ENCODE peak calls at places on chromosomes 11 and 22, in six cellular contexts. N, J, Y, M, P and F are unnamed samples.

GRCh38 chr11:83545494-83545893 is 259.3 kb upstream of the CCDC90B start:
- DNase-seq in N (no peak), J (no peak), Y (no peak), M (no peak), P (no peak), F (no peak)

GRCh38 chr11:54558407-54558806 is 45.4 kb downstream of the OR4C46 start:
- DNase-seq in N (no peak), J (no peak), Y (no peak), M (no peak), P (no peak), F (peak; percentile 3)

GRCh38 chr11:72007587-72007986 is 8.9 kb downstream of the IL18BP start:
- DNase-seq in N (no peak), J (no peak), Y (no peak), M (no peak), P (no peak), F (no peak)

GRCh38 chr11:15291885-15292284 is 177.2 kb downstream of the INSC start:
- DNase-seq in N (no peak), J (no peak), Y (no peak), M (no peak), P (no peak), F (no peak)

GRCh38 chr11:3218483-3219280 is at the start of gene MRGPRG:
- DNase-seq in N (no peak), J (no peak), Y (no peak), M (no peak), P (no peak), F (no peak)

GRCh38 chr11:103183981-103184592 is 74.9 kb downstream of the DYNC2H1 start:
- DNase-seq in N (no peak), J (no peak), Y (no peak), M (no peak), P (no peak), F (no peak)

GRCh38 chr11:132911186-132911585 is 621.1 kb downstream of the OPCML start:
- DNase-seq in N (no peak), J (peak; percentile 7), Y (no peak), M (no peak), P (no peak), F (no peak)

GRCh38 chr11:45100338-45100737 is 46.1 kb upstream of the PRDM11 start:
- DNase-seq in N (peak; percentile 30), J (peak; percentile 61), Y (peak; percentile 22), M (no peak), P (no peak), F (peak; percentile 96)

GRCh38 chr11:42972741-42973140 is 339.1 kb upstream of the API5 start:
- DNase-seq in N (no peak), J (no peak), Y (no peak), M (no peak), P (no peak), F (no peak)

GRCh38 chr22:36160499-36160942 is at the start of gene APOL3:
- DNase-seq in N (no peak), J (no peak), Y (peak; percentile 85), M (no peak), P (peak; percentile 60), F (no peak)

GRCh38 chr11:104665631-104666030 is 232.6 kb downstream of the CASP12 start:
- DNase-seq in N (no peak), J (no peak), Y (no peak), M (no peak), P (no peak), F (peak; percentile 88)

GRCh38 chr11:4063348-4063747 is 31.3 kb upstream of the RRM1 start:
- DNase-seq in N (no peak), J (no peak), Y (no peak), M (no peak), P (no peak), F (no peak)

GRCh38 chr11:34549271-34549670 is 35.7 kb upstream of the ELF5 start:
- DNase-seq in N (no peak), J (no peak), Y (no peak), M (no peak), P (no peak), F (no peak)

GRCh38 chr22:19717691-19718254 is 3.5 kb downstream of the SEPTIN5 start:
- DNase-seq in N (no peak), J (peak; percentile 55), Y (peak; percentile 62), M (no peak), P (no peak), F (peak; percentile 79)

GRCh38 chr11:58392741-58393140 is 13.9 kb downstream of the OR5B3 start:
- DNase-seq in N (no peak), J (no peak), Y (peak; percentile 11), M (peak; percentile 2), P (no peak), F (no peak)

GRCh38 chr11:56509439-56509838 is 18.3 kb upstream of the OR5M8 start:
- DNase-seq in N (no peak), J (no peak), Y (no peak), M (no peak), P (no peak), F (no peak)

GRCh38 chr11:96119211-96119610 is 195.3 kb upstream of the MTMR2 start:
- DNase-seq in N (no peak), J (no peak), Y (no peak), M (no peak), P (no peak), F (no peak)

DNA sequence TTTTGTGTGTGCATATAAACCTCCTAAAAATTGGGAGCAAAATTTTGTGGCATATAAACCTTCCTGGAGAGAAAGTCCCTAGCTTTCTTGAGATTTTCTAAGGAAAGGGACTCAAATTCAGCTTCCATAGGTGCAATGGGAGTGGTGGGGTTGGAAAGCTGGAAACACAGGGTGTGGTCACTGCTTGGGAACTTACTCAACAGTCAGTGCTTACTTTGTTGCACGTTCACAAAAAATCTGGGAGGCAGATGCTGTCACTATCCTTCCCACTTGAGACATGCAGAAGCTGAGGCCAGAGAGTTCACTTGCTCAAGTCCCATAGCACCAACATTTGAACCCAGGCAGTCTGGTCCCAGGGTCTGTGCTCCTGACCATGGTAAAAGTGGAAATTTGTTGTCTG is 3.9 kb upstream of the CATSPERZ start:
- DNase-seq in N (no peak), J (no peak), Y (no peak), M (no peak), P (no peak), F (no peak)
- TF ChIP-seq MYC in N (no peak), J (no peak), Y (no peak), M (no peak), P (no peak), F (no peak)

GRCh38 chr11:10716543-10717259 is 23.1 kb upstream of the IRAG1 start:
- DNase-seq in N (peak; percentile 61), J (no peak), Y (no peak), M (no peak), P (no peak), F (no peak)
- TF ChIP-seq MAX in N (no peak), J (no peak), Y (no peak), M (no peak), P (no peak), F (no peak)

GRCh38 chr22:45828836-45829235 is 148.1 kb downstream of the WNT7B start:
- DNase-seq in N (no peak), J (no peak), Y (no peak), M (no peak), P (no peak), F (no peak)

GRCh38 chr22:45818130-45819085 is 146.8 kb downstream of the ATXN10 start:
- DNase-seq in N (no peak), J (no peak), Y (no peak), M (peak; percentile 16), P (no peak), F (no peak)

GRCh38 chr22:45826520-45826919 is 150.4 kb downstream of the WNT7B start:
- DNase-seq in N (no peak), J (no peak), Y (no peak), M (no peak), P (no peak), F (no peak)

GRCh38 chr22:45819305-45819704 is 147.7 kb downstream of the ATXN10 start:
- DNase-seq in N (no peak), J (no peak), Y (no peak), M (no peak), P (no peak), F (no peak)

GRCh38 chr22:45823331-45823730 is 151.7 kb downstream of the ATXN10 start:
- DNase-seq in N (no peak), J (no peak), Y (peak; percentile 30), M (no peak), P (no peak), F (no peak)
- TF ChIP-seq MYC in N (no peak), J (no peak), Y (no peak), M (no peak), P (no peak), F (no peak)

DNA sequence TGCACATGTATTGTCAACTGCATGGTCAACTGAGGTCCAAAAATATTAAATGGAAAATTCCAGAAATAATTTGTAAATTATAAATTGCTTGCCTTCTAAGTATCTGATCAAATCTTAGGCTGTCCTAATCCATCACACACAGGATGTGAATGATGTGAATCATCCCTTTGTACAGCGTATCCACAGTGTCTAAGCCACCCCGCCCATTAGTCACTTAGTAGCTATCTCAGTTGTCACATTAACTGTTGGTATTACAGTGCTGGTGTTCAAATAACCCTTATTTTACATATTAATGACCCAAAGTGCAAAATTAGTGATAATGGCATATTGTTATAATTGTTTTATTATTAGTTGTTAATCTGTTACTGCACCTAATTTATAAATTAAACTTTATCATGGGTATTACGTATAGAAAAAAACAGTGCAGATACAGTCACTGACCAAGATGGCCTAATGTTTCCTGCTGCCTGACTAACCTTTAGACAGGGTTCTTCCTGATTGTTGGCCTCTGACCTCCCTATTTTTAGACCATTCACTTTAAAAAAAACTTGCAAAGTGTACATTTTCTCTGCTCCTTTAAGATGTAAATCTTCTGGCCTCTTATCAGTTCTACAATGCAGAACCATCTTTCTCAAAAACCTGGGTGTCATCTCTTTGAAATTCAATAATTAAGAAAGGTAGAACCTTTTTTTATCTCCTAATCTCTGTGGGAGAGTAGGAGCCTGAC is 2.9 kb upstream of the SVIP start:
- DNase-seq in N (peak; percentile 28), J (peak; percentile 15), Y (peak; percentile 37), M (peak; percentile 15), P (no peak), F (no peak)
- TF ChIP-seq MAX in N (no peak), J (no peak), Y (no peak), M (no peak), P (no peak), F (no peak)